ENCODE peak calls at places on chromosomes 7 and 10, in nine cellular contexts. Q is HL-60, H is A549, R is brain microvascular endothelial cell, V is MM.1S, G is nephron progenitor cell, U is fibroblast of lung, B is fibroblast of pulmonary artery, Y is foreskin fibroblast. C is an unnamed sample.

GRCh38 chr7:33903770-33904679 is 1.3 kb upstream of the BMPER start:
- DNase-seq in Y (peak; percentile 87), R (no peak), G (peak; percentile 59), B (peak; percentile 67), U (peak; percentile 42), H (peak; percentile 53), Q (no peak), V (peak; percentile 45), C (no peak)

GRCh38 chr7:128404826-128405344 is 4.9 kb downstream of the IMPDH1 start:
- DNase-seq in Q (no peak), G (no peak), R (no peak), Y (peak; percentile 69), V (peak; percentile 45), U (peak; percentile 11), B (no peak), H (no peak), C (no peak)

GRCh38 chr7:158442260-158442659 is 145.4 kb downstream of the PTPRN2 start:
- DNase-seq in H (peak; percentile 41), V (peak; percentile 38), Q (no peak), G (no peak), R (no peak), U (no peak), Y (no peak), B (no peak), C (no peak)

GRCh38 chr10:52778511-52779392 is 6.2 kb upstream of the MBL2 start:
- DNase-seq in V (no peak), U (peak; percentile 57), G (no peak), Y (peak; percentile 40), Q (no peak), B (peak; percentile 57), H (no peak), R (peak; percentile 36), C (no peak)

GRCh38 chr7:1230411-1231213 is 2.1 kb upstream of the UNCX start:
- DNase-seq in B (no peak), R (no peak), Q (no peak), H (no peak), G (peak; percentile 57), U (no peak), V (no peak), Y (no peak), C (no peak)

GRCh38 chr7:114944742-114945625 is 23.1 kb downstream of the MDFIC start:
- DNase-seq in G (peak; percentile 33), V (no peak), Y (peak; percentile 97), R (peak; percentile 90), B (peak; percentile 91), U (peak; percentile 94), Q (no peak), H (no peak), C (no peak)

GRCh38 chr10:112758961-112759360 is 191.1 kb upstream of the TCF7L2 start:
- DNase-seq in H (no peak), V (no peak), Q (no peak), Y (no peak), R (no peak), B (no peak), U (no peak), G (no peak), C (no peak)

GRCh38 chr7:132739271-132739955 is 163.1 kb upstream of the PLXNA4 start:
- DNase-seq in Y (peak; percentile 97), B (peak; percentile 92), Q (no peak), R (peak; percentile 81), V (no peak), G (no peak), H (peak; percentile 38), U (peak; percentile 95), C (no peak)

GRCh38 chr7:55111007-55111406 is 92.2 kb downstream of the EGFR start:
- DNase-seq in Q (no peak), V (peak; percentile 53), G (no peak), U (peak; percentile 80), H (no peak), B (no peak), R (no peak), Y (peak; percentile 62), C (no peak)

GRCh38 chr7:34064511-34065158 is 159.3 kb downstream of the BMPER start:
- DNase-seq in U (peak; percentile 54), G (no peak), Q (no peak), R (no peak), Y (peak; percentile 45), B (peak; percentile 64), H (peak; percentile 26), V (no peak), C (no peak)

GRCh38 chr7:25830986-25831558 is 320.9 kb upstream of the NFE2L3 start:
- DNase-seq in U (peak; percentile 63), Y (no peak), V (no peak), H (no peak), B (no peak), Q (no peak), G (no peak), R (no peak), C (no peak)

GRCh38 chr10:114044251-114045070 is 795 bp downstream of the ADRB1 start:
- DNase-seq in H (no peak), U (no peak), G (peak; percentile 22), R (no peak), V (no peak), Y (no peak), B (no peak), Q (no peak), C (no peak)

GRCh38 chr7:30849565-30849964 is 62.1 kb upstream of the AQP1 start:
- DNase-seq in Q (no peak), B (no peak), G (no peak), U (no peak), H (no peak), V (no peak), Y (no peak), R (no peak), C (no peak)

GRCh38 chr7:129702316-129702715 is 90.8 kb downstream of the NRF1 start:
- DNase-seq in Q (no peak), B (peak; percentile 33), G (no peak), H (no peak), Y (peak; percentile 19), R (peak; percentile 48), V (no peak), U (peak; percentile 15), C (no peak)

GRCh38 chr10:120818301-120818700 is 32.9 kb upstream of the WDR11 start:
- DNase-seq in G (no peak), V (no peak), B (no peak), Y (no peak), U (no peak), H (no peak), R (no peak), Q (no peak), C (no peak)
- TF ChIP-seq CTCF in G (no peak), V (no peak), B (no peak), Y (no peak), U (no peak), H (no peak), R (no peak), Q (no peak), C (no peak)

GRCh38 chr7:78742694-78743093 is 710.8 kb downstream of the MAGI2 start:
- DNase-seq in G (no peak), V (no peak), Y (no peak), U (no peak), Q (no peak), B (no peak), R (no peak), H (no peak), C (no peak)
- TF ChIP-seq CTCF in G (no peak), V (no peak), Y (no peak), U (no peak), Q (no peak), B (no peak), R (no peak), H (no peak), C (no peak)

GRCh38 chr10:121751191-121751760 is 153.0 kb upstream of the FGFR2 start:
- DNase-seq in G (no peak), B (no peak), U (no peak), V (no peak), R (no peak), Q (no peak), Y (no peak), H (no peak), C (no peak)
- TF ChIP-seq CTCF in G (no peak), B (no peak), U (no peak), V (no peak), R (no peak), Q (no peak), Y (no peak), H (no peak), C (no peak)

GRCh38 chr10:92574545-92575377 is 868 bp upstream of the IDE start:
- DNase-seq in Y (no peak), V (peak; percentile 46), R (peak; percentile 32), Q (peak; percentile 7), H (peak; percentile 87), U (no peak), B (peak; percentile 59), G (no peak), C (no peak)

GRCh38 chr10:92573798-92574544 is at the start of gene IDE:
- DNase-seq in Q (peak; percentile 91), B (peak; percentile 88), H (peak; percentile 90), Y (peak; percentile 95), R (peak; percentile 74), V (peak; percentile 91), G (peak; percentile 91), U (peak; percentile 88), C (peak; percentile 89)

GRCh38 chr10:92571649-92572048 is 2.2 kb downstream of the IDE start:
- DNase-seq in Q (no peak), B (peak; percentile 55), Y (peak; percentile 26), H (no peak), U (no peak), G (no peak), V (no peak), R (no peak), C (no peak)

GRCh38 chr10:92572362-92573090 is 1.4 kb downstream of the IDE start:
- DNase-seq in B (no peak), U (no peak), V (no peak), Q (no peak), Y (no peak), G (no peak), H (no peak), R (no peak), C (no peak)

GRCh38 chr10:92573091-92573797 is 649 bp downstream of the IDE start:
- DNase-seq in G (peak; percentile 50), U (peak; percentile 47), Q (peak; percentile 49), Y (peak; percentile 77), H (peak; percentile 59), R (no peak), V (peak; percentile 62), B (peak; percentile 52), C (no peak)
- TF ChIP-seq CTCF in G (no peak), U (peak; percentile 3), Q (no peak), Y (no peak), H (no peak), R (peak; percentile 35), V (peak; percentile 21), B (peak; percentile 18), C (no peak)

C was measured in D721Med.